ENCODE peak calls at places on chromosomes 16 and 17, in four cellular contexts. K is K562, Z is HepG2, I is GM12878. Y is an unnamed sample.

GRCh38 chr17:9729034-9729650 is 62.2 kb downstream of the DHRS7C start:
- DNase-seq in Z (peak; percentile 47), K (peak; percentile 42), I (peak; percentile 8), Y (peak; percentile 63)

GRCh38 chr17:81253358-81254131 is 14.4 kb downstream of the NDUFAF8 start:
- DNase-seq in I (no peak), Z (no peak), K (peak; percentile 77), Y (peak; percentile 74)

GRCh38 chr16:50771366-50771765 is 29.5 kb downstream of the CYLD start:
- DNase-seq in I (no peak), K (no peak), Z (no peak), Y (no peak)

GRCh38 chr17:46013502-46014165 is 14.6 kb downstream of the STH start:
- DNase-seq in I (no peak), K (no peak), Z (peak; percentile 82), Y (no peak)

GRCh38 chr16:49754495-49755290 is 101.2 kb downstream of the ZNF423 start:
- DNase-seq in K (no peak), I (no peak), Z (no peak), Y (no peak)

GRCh38 chr17:72362466-72363335 is 241.9 kb downstream of the SOX9 start:
- DNase-seq in Z (peak; percentile 85), I (no peak), K (no peak), Y (no peak)

GRCh38 chr16:72467157-72467759 is 295.3 kb upstream of the PMFBP1 start:
- DNase-seq in I (no peak), K (peak; percentile 10), Z (peak; percentile 69), Y (peak; percentile 31)

GRCh38 chr17:36008998-36009665 is 7.8 kb upstream of the CCL15 start:
- DNase-seq in I (no peak), K (peak; percentile 77), Z (peak; percentile 48), Y (no peak)

GRCh38 chr17:2549392-2550211 is 37.9 kb upstream of the METTL16 start:
- DNase-seq in I (no peak), Z (no peak), K (no peak), Y (no peak)

GRCh38 chr17:65359016-65359415 is 202.4 kb downstream of the AXIN2 start:
- DNase-seq in I (no peak), K (no peak), Z (no peak), Y (no peak)

GRCh38 chr17:69232650-69233049 is 4.0 kb upstream of the ABCA10 start:
- DNase-seq in Z (no peak), K (no peak), I (no peak), Y (no peak)

GRCh38 chr17:75094871-75095399 is 7.2 kb downstream of the SLC16A5 start:
- DNase-seq in Z (no peak), K (no peak), I (no peak), Y (no peak)

GRCh38 chr16:50251375-50252081 is 14.8 kb upstream of the ADCY7 start:
- DNase-seq in K (no peak), Z (no peak), I (no peak), Y (no peak)

GRCh38 chr17:5115673-5116651 is at the start of gene USP6:
- DNase-seq in K (no peak), I (no peak), Z (no peak), Y (no peak)

GRCh38 chr16:51134876-51135275 is 16.2 kb downstream of the SALL1 start:
- DNase-seq in Z (no peak), I (no peak), K (no peak), Y (no peak)

GRCh38 chr17:13428611-13429042 is 173.1 kb downstream of the HS3ST3A1 start:
- DNase-seq in K (no peak), I (no peak), Z (no peak), Y (no peak)

GRCh38 chr16:85461814-85462404 is 151.2 kb upstream of the GSE1 start:
- DNase-seq in Z (no peak), I (no peak), K (peak; percentile 72), Y (peak; percentile 60)

GRCh38 chr17:18257747-18258355 is 687 bp downstream of the FLII start:
- DNase-seq in I (no peak), Z (peak; percentile 53), K (peak; percentile 27), Y (peak; percentile 51)

GRCh38 chr16:24497405-24497804 is 42.0 kb upstream of the RBBP6 start:
- DNase-seq in K (no peak), Z (no peak), I (no peak), Y (no peak)

GRCh38 chr16:28210979-28211505 is 723 bp downstream of the XPO6 start:
- DNase-seq in K (peak; percentile 73), I (no peak), Z (peak; percentile 35), Y (peak; percentile 65)

GRCh38 chr16:78461496-78461938 is 362.1 kb downstream of the WWOX start:
- DNase-seq in I (no peak), K (no peak), Z (peak; percentile 59), Y (no peak)

GRCh38 chr17:40315678-40316570 is 6.9 kb downstream of the RARA start:
- DNase-seq in Z (no peak), I (no peak), K (no peak), Y (no peak)

GRCh38 chr16:70151941-70152509 is 21.6 kb upstream of the CLEC18C start:
- DNase-seq in K (peak; percentile 8), Z (no peak), I (no peak), Y (no peak)

DNA sequence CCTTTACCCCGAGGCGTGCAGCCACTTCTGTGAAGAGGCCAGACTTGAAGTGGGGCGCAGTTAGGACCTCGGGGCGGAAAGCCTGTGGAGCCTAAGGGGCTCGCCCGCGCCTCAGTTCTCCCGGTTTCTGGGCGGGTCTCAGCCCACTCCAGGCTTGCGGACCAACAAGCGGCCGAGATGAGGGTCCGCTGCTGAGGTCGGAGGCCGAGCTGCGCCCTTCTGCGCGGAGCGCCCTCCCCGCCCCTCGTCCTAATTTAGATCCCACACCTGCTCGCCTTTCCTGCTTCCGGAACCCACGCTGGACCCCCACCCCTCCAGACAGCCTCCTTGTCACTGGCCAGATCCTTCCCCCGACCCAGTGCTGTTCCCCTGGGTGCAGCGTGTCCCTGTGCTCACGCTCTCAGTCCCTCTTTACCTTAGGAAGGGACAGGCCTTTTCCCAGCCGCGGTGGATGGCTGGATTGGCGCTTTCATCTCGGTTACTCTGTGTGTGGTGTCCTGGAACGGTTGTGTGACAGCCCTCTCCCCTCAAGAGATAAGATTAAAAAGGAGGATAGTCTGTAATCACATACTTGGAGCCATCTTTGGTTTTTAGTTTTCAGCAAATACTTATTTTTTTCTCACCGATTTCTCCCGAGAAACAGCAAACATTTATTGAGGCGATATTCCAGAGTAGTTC is 933 bp upstream of the ATXN7L3 start:
- DNase-seq in K (no peak), I (no peak), Z (peak; percentile 38), Y (no peak)
- TF ChIP-seq FOXM1 in K (no peak), I (no peak), Z (no peak), Y (no peak)

DNA sequence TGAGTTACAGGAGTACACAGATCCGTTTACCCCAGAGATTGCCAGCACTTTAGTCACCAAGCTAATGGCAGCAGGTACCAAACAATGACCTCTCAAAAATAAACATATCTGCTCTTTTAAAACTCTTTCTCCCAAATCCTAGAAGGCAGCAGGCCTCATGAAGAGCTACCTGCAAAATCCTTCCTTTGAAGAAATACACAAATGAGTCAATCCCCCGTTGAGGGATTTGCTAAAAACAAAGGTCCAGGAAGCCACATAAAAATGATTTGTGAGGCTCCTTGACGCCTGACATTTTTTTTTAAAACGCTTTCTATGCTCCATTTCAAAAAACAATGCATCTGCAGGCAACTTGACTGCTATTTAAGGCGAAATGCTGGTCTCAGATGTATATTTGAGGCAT is 58.2 kb downstream of the NACA2 start:
- DNase-seq in Z (no peak), K (no peak), I (no peak), Y (peak; percentile 41)
- TF ChIP-seq TARDBP in Z (no peak), K (no peak), I (no peak), Y (no peak)

GRCh38 chr17:8223356-8224063 is 13.1 kb upstream of the AURKB start:
- DNase-seq in Z (peak; percentile 79), I (no peak), K (peak; percentile 55), Y (no peak)

GRCh38 chr17:8221663-8222379 is 11.4 kb upstream of the AURKB start:
- DNase-seq in Z (no peak), I (peak; percentile 96), K (peak; percentile 17), Y (peak; percentile 51)

GRCh38 chr17:8222380-8222629 is 11.9 kb upstream of the AURKB start:
- DNase-seq in K (peak; percentile 45), I (no peak), Z (peak; percentile 86), Y (no peak)

GRCh38 chr17:8222630-8223355 is 12.4 kb upstream of the AURKB start:
- DNase-seq in Z (peak; percentile 88), K (peak; percentile 55), I (peak; percentile 81), Y (peak; percentile 64)

GRCh38 chr17:8220783-8221662 is 10.6 kb upstream of the AURKB start:
- DNase-seq in I (peak; percentile 90), K (peak; percentile 50), Z (peak; percentile 92), Y (peak; percentile 72)
- TF ChIP-seq FOXM1 in I (peak; percentile 17), K (no peak), Z (no peak), Y (peak; percentile 38)

GRCh38 chr16:30113711-30114333 is 485 bp upstream of the GDPD3 start:
- DNase-seq in K (no peak), Z (no peak), I (no peak), Y (no peak)

GRCh38 chr16:30115238-30115637 is 1.9 kb upstream of the GDPD3 start:
- DNase-seq in K (no peak), Z (no peak), I (no peak), Y (no peak)

GRCh38 chr16:30114411-30114810 is 1.1 kb upstream of the GDPD3 start:
- DNase-seq in K (no peak), Z (no peak), I (no peak), Y (no peak)

GRCh38 chr16:30112197-30113030 is 923 bp downstream of the GDPD3 start:
- DNase-seq in K (peak; percentile 81), Z (peak; percentile 83), I (no peak), Y (peak; percentile 95)

DNA sequence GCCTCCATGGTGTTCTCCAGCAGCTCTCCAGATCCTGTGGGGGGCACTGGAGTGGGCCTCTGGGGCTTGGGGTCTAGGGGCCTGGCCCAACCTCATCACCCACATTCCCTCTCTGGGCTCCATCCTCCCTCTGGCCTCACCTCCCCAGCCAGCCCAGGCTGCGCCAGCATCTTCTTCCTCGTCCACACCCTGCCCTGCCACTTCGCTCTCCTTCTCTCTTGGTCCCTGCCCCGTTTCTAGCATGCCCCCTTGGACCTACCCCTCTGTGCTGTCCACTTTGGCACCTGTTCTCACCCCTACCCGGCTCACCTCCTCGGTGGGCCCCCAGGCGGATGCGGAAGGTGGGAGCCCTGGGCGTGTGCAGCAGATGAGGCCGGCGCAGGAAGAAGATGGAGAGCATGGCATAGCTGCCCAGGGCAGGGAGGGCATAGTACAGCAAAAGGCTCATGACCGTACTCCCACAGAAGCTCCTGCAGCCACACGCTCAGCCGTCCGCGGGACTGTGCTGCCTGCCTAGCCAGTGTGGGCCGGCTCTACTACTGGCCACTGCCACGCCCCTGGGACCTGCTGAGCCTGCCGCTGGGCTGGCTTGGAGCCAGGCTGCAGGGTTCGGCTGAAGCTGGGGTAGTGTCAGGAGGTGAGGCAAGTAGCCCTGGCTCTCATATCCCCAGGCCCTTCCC is at the start of gene GDPD3:
- DNase-seq in I (no peak), K (peak; percentile 78), Z (peak; percentile 39), Y (no peak)
- TF ChIP-seq TARDBP in I (no peak), K (no peak), Z (no peak), Y (no peak)

Y was measured in HEK293T.